ENCODE peak calls at places on chromosomes 7 and 10, in four cellular contexts. One of them, this sample, is unnamed.

GRCh38 chr7:51350195-51350896 is 33.7 kb upstream of the COBL start:
- DNase-seq in pons: no peak
- DNase-seq in anterior cingulate cortex: no peak
- DNase-seq in fibroblast of gingiva: no peak
- DNase-seq in this sample: no peak

GRCh38 chr10:70847666-70848360 is 32.1 kb downstream of the SGPL1 start:
- DNase-seq in pons: no peak
- DNase-seq in anterior cingulate cortex: no peak
- DNase-seq in fibroblast of gingiva: no peak
- DNase-seq in this sample: no peak

GRCh38 chr7:4849390-4849789 is 12.4 kb downstream of the PAPOLB start:
- DNase-seq in pons: peak
- DNase-seq in anterior cingulate cortex: no peak
- DNase-seq in fibroblast of gingiva: peak
- DNase-seq in this sample: no peak

GRCh38 chr7:15891151-15891842 is 204.8 kb upstream of the MEOX2 start:
- DNase-seq in pons: no peak
- DNase-seq in anterior cingulate cortex: no peak
- DNase-seq in fibroblast of gingiva: peak
- DNase-seq in this sample: no peak

GRCh38 chr7:142482899-142483658 is 225.2 kb upstream of the PRSS58 start:
- DNase-seq in pons: peak
- DNase-seq in anterior cingulate cortex: no peak
- DNase-seq in fibroblast of gingiva: peak
- DNase-seq in this sample: no peak

GRCh38 chr7:51075681-51076580 is 240.7 kb downstream of the COBL start:
- DNase-seq in pons: no peak
- DNase-seq in anterior cingulate cortex: no peak
- DNase-seq in fibroblast of gingiva: no peak
- DNase-seq in this sample: no peak

GRCh38 chr10:77912576-77912975 is 14.0 kb downstream of the DLG5 start:
- DNase-seq in pons: no peak
- DNase-seq in anterior cingulate cortex: no peak
- DNase-seq in fibroblast of gingiva: no peak
- DNase-seq in this sample: no peak

GRCh38 chr7:80210400-80210799 is 75.8 kb downstream of the GNAI1 start:
- DNase-seq in pons: peak
- DNase-seq in anterior cingulate cortex: no peak
- DNase-seq in fibroblast of gingiva: peak
- DNase-seq in this sample: no peak

GRCh38 chr7:84497873-84498272 is 303.3 kb upstream of the SEMA3A start:
- DNase-seq in pons: no peak
- DNase-seq in anterior cingulate cortex: no peak
- DNase-seq in fibroblast of gingiva: no peak
- DNase-seq in this sample: no peak

GRCh38 chr10:130728531-130729215 is 582.8 kb downstream of the TCERG1L start:
- DNase-seq in pons: no peak
- DNase-seq in anterior cingulate cortex: no peak
- DNase-seq in fibroblast of gingiva: no peak
- DNase-seq in this sample: no peak

GRCh38 chr10:110859947-110860376 is 11.8 kb upstream of the PDCD4 start:
- DNase-seq in pons: peak
- DNase-seq in anterior cingulate cortex: no peak
- DNase-seq in fibroblast of gingiva: peak
- DNase-seq in this sample: no peak

GRCh38 chr10:99619090-99619800 is 994 bp downstream of the SLC25A28 start:
- DNase-seq in pons: no peak
- DNase-seq in anterior cingulate cortex: no peak
- DNase-seq in fibroblast of gingiva: no peak
- DNase-seq in this sample: no peak

GRCh38 chr10:132926070-132926469 is 16.3 kb downstream of the CFAP46 start:
- DNase-seq in pons: no peak
- DNase-seq in anterior cingulate cortex: no peak
- DNase-seq in fibroblast of gingiva: no peak
- DNase-seq in this sample: no peak

GRCh38 chr10:4242561-4243035 is 457.6 kb upstream of the KLF6 start:
- DNase-seq in pons: peak
- DNase-seq in anterior cingulate cortex: no peak
- DNase-seq in fibroblast of gingiva: peak
- DNase-seq in this sample: no peak

GRCh38 chr10:100685331-100685730 is 60.1 kb upstream of the PAX2 start:
- DNase-seq in pons: no peak
- DNase-seq in anterior cingulate cortex: no peak
- DNase-seq in fibroblast of gingiva: no peak
- DNase-seq in this sample: no peak

GRCh38 chr7:24406053-24406561 is 122.1 kb downstream of the NPY start:
- DNase-seq in pons: no peak
- DNase-seq in anterior cingulate cortex: no peak
- DNase-seq in fibroblast of gingiva: no peak
- DNase-seq in this sample: no peak

GRCh38 chr10:7787150-7787856 is 490 bp downstream of the KIN start:
- DNase-seq in pons: no peak
- DNase-seq in anterior cingulate cortex: no peak
- DNase-seq in fibroblast of gingiva: no peak
- DNase-seq in this sample: no peak

GRCh38 chr7:142914121-142914520 is 19.4 kb downstream of the TRPV5 start:
- DNase-seq in pons: no peak
- DNase-seq in anterior cingulate cortex: no peak
- DNase-seq in fibroblast of gingiva: no peak
- DNase-seq in this sample: no peak

GRCh38 chr10:102152545-102152890 is 329 bp downstream of the NOLC1 start:
- DNase-seq in pons: no peak
- DNase-seq in anterior cingulate cortex: no peak
- DNase-seq in fibroblast of gingiva: no peak
- DNase-seq in this sample: no peak

GRCh38 chr10:96978621-96979154 is 146.6 kb downstream of the LCOR start:
- DNase-seq in pons: no peak
- DNase-seq in anterior cingulate cortex: no peak
- DNase-seq in fibroblast of gingiva: no peak
- DNase-seq in this sample: no peak

GRCh38 chr10:15346440-15347141 is 24.5 kb downstream of the FAM171A1 start:
- DNase-seq in pons: peak
- DNase-seq in anterior cingulate cortex: no peak
- DNase-seq in fibroblast of gingiva: no peak
- DNase-seq in this sample: no peak

GRCh38 chr7:70319057-70319456 is 720.8 kb downstream of the AUTS2 start:
- DNase-seq in pons: no peak
- DNase-seq in anterior cingulate cortex: no peak
- DNase-seq in fibroblast of gingiva: no peak
- DNase-seq in this sample: no peak

GRCh38 chr10:71255817-71256660 is 43.7 kb downstream of the UNC5B start:
- DNase-seq in pons: no peak
- DNase-seq in anterior cingulate cortex: no peak
- DNase-seq in fibroblast of gingiva: peak
- DNase-seq in this sample: no peak

GRCh38 chr10:76461024-76461423 is 1029.6 kb downstream of the LRMDA start:
- DNase-seq in pons: no peak
- DNase-seq in anterior cingulate cortex: no peak
- DNase-seq in fibroblast of gingiva: no peak
- DNase-seq in this sample: no peak

GRCh38 chr7:108114117-108114841 is 15.9 kb downstream of the LAMB4 start:
- DNase-seq in pons: no peak
- DNase-seq in anterior cingulate cortex: no peak
- DNase-seq in fibroblast of gingiva: no peak
- DNase-seq in this sample: no peak

This sample was measured in activated CD8-positive, alpha-beta memory T cell treated with anti-CD3 and anti-CD28 coated beads for 24 hours.